ENCODE peak calls at places on chromosome 19, in four cellular contexts. F is neuronal stem cell, B is left ventricle myocardium inferior, S is SK-N-SH. O is an unnamed sample.

GRCh38 chr19:39623946-39624345 is 21.6 kb downstream of the LGALS13 start:
- DNase-seq in F (no peak), B (no peak), S (no peak), O (no peak)

GRCh38 chr19:2727640-2727944 is 6.4 kb upstream of the DIRAS1 start:
- DNase-seq in F (no peak), B (no peak), S (peak), O (no peak)

GRCh38 chr19:41871573-41872383 is 5.3 kb upstream of the CD79A start:
- DNase-seq in F (no peak), S (peak), B (peak), O (peak)

GRCh38 chr19:17376935-17377600 is at the start of gene PLVAP:
- DNase-seq in S (no peak), F (no peak), B (peak), O (peak)

GRCh38 chr19:45202637-45203036 is 24.1 kb downstream of the BLOC1S3 start:
- DNase-seq in B (no peak), F (no peak), S (no peak), O (no peak)

GRCh38 chr19:40584007-40584406 is 7.3 kb downstream of the SHKBP1 start:
- DNase-seq in F (no peak), B (no peak), S (peak), O (no peak)

GRCh38 chr19:10251792-10252694 is at the start of gene MRPL4:
- DNase-seq in S (peak), B (peak), F (peak), O (peak)

GRCh38 chr19:17616961-17617806 is 61.7 kb downstream of the COLGALT1 start:
- DNase-seq in B (no peak), S (peak), F (no peak), O (no peak)

GRCh38 chr19:42606660-42607351 is 12.1 kb upstream of the CEACAM8 start:
- DNase-seq in F (peak), B (peak), S (peak), O (no peak)

GRCh38 chr19:48568345-48568886 is 16.4 kb downstream of the SULT2B1 start:
- DNase-seq in B (peak), F (no peak), S (peak), O (peak)

DNA sequence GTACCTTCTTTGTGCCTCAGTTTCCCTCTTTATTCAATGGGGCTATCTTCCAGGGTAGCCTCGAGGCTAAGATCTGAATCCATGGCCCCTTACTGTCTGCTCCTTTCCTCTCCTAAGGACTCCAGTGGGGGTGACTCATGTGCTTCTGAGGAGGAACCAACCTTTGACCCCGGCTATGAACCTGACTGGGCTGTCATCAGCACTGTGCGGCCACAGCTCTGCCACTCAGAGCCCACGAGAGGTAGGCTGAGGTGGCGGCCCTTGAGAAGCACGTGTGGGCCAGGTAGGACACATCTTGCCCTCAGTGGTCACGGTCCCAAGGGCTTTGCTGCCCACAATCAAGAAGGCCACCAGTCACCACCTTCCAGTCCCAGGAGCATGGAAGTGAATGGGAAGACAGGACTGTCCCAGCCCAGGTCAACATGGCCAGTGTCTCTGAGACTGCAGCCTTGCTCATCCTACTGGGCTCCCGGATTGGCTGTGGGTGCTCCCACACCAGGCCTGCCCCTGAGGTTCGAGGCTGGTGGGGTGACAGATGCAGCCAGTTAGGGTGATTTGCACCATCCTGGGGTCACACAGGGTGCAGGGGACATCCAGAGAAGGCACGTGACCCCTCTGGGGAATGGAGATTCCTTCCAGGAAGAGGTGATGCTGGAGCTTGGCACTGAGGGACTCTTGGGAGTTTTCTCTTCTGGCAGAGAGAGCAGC is 2.8 kb downstream of the TBC1D17 start:
- DNase-seq in S (no peak), B (no peak), F (no peak), O (peak)
- H3K27ac ChIP-seq in S (no peak), B (no peak), F (no peak), O (no peak)

GRCh38 chr19:19732579-19733501 is at the start of gene ZNF14:
- DNase-seq in S (peak), F (peak), B (peak), O (peak)
- H3K27ac ChIP-seq in S (peak), F (no peak), B (peak), O (peak)

GRCh38 chr19:50420808-50421207 is 2.1 kb downstream of the SPIB start:
- DNase-seq in F (no peak), S (no peak), B (no peak), O (no peak)

GRCh38 chr19:50420127-50420526 is 1.4 kb downstream of the SPIB start:
- DNase-seq in B (no peak), F (no peak), S (no peak), O (no peak)

GRCh38 chr19:50423279-50424113 is 4.8 kb downstream of the SPIB start:
- DNase-seq in B (no peak), S (no peak), F (no peak), O (no peak)

GRCh38 chr19:50425581-50425980 is 6.8 kb downstream of the SPIB start:
- DNase-seq in F (no peak), S (no peak), B (no peak), O (no peak)

GRCh38 chr19:50422397-50423278 is 3.9 kb downstream of the SPIB start:
- DNase-seq in F (no peak), B (no peak), S (no peak), O (peak)
- H3K27ac ChIP-seq in F (no peak), B (no peak), S (no peak), O (no peak)

GRCh38 chr19:12034610-12035009 is 869 bp downstream of the ZNF433 start:
- DNase-seq in B (no peak), S (peak), F (no peak), O (no peak)

GRCh38 chr19:12035220-12036172 is at the start of gene ZNF433:
- DNase-seq in F (peak), B (peak), S (peak), O (peak)

GRCh38 chr19:12034196-12034595 is 1.3 kb downstream of the ZNF433 start:
- DNase-seq in S (no peak), F (no peak), B (no peak), O (no peak)
- H3K27ac ChIP-seq in S (no peak), F (no peak), B (no peak), O (no peak)

GRCh38 chr19:11324079-11324661 is 15.3 kb downstream of the RAB3D start:
- DNase-seq in B (peak), F (no peak), S (peak), O (peak)

GRCh38 chr19:11321206-11322126 is 18.0 kb downstream of the RAB3D start:
- DNase-seq in S (no peak), F (no peak), B (no peak), O (no peak)

GRCh38 chr19:11324748-11325389 is 14.6 kb downstream of the RAB3D start:
- DNase-seq in S (peak), F (no peak), B (no peak), O (no peak)

GRCh38 chr19:11323601-11324078 is 15.8 kb downstream of the RAB3D start:
- DNase-seq in F (no peak), B (no peak), S (peak), O (no peak)

GRCh38 chr19:11322269-11323024 is 17.0 kb downstream of the RAB3D start:
- DNase-seq in F (no peak), B (no peak), S (no peak), O (no peak)
- H3K27ac ChIP-seq in F (no peak), B (peak), S (no peak), O (no peak)

DNA sequence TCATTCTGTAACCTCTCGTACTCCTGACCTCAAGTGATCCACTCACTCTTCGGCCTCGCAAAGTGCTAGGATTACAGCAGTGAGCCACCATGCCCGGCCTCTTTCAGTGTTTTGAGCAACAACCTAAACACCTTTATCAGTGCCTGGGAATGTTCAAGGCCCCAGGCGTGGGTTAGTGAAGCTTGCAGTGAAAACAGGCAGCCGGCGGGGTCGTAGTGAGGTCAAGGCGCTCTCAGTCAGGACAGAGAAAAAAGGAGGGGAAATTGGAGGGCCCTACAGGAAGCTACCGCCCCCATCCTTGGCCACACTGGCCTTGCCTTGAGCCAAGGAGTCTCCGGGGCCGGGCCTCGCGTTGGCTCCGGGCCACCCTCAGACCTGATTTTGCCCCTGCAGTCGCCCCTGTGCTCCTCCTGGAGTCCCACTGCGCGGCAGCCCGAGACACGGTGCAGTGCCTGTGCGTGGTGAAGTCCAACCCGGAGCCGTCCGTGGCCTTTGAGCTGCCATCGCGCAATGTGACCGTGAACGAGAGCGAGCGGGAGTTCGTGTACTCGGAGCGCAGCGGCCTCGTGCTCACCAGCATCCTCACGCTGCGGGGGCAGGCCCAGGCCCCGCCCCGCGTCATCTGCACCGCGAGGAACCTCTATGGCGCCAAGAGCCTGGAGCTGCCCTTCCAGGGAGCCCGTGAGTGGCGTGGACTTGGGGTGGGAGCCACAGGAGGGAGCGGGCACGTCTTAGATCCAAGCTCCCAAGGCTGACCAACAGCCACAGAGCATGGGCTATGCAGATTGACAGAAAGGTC is 17.7 kb downstream of the MAG start:
- DNase-seq in F (no peak), B (no peak), S (no peak), O (no peak)
- H3K27ac ChIP-seq in F (no peak), B (no peak), S (no peak), O (no peak)

DNA sequence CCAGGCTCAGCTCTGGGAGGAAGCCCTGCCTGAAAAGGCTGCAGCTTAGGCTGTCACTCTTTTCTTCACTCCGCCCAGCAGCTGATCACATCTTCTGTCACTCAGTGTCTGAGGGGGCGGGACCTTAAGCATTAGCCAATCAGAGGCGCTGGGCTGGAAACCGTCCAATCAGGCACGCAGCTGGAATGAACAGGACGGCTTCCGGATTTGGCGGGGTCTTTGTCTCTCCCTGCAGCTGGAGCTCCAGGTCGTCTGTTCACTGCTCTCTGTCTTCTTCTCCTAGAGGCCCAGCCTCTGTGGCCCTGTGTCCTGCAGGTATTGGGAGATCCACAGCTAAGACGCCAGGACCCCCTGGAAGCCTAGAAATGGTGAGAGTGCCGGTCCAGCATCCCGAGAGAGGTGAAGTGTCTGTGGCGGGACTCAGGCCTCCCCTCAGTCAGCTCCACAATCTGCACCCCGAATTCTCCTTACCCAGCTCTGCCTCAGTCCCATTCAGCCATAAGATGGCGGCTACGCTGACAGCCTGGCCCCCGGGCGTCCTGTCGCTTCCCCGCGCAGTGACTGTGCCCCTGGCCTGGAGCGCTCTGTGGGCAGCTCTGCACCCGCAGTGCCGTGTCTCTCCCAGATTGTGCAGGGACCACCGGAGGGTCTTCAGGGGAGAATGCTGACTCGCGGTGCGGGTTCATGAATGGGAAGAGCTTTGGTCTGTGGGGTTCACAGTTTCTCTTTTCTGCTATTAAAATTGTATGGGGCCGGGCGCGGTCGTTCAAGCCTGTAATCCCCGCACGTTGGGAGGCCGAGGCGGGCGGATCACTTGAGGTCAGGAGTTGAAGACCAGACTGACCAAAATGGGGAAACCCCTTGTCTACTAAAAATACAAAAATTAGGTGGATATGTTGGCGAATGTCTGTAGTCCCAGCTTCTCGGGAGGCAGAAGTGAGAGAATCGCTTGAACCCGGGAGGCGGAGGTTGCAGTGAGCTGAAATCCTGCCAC is at the start of gene ZNF66:
- DNase-seq in S (peak), F (peak), B (peak), O (peak)
- H3K27ac ChIP-seq in S (peak), F (peak), B (peak), O (no peak)

DNA sequence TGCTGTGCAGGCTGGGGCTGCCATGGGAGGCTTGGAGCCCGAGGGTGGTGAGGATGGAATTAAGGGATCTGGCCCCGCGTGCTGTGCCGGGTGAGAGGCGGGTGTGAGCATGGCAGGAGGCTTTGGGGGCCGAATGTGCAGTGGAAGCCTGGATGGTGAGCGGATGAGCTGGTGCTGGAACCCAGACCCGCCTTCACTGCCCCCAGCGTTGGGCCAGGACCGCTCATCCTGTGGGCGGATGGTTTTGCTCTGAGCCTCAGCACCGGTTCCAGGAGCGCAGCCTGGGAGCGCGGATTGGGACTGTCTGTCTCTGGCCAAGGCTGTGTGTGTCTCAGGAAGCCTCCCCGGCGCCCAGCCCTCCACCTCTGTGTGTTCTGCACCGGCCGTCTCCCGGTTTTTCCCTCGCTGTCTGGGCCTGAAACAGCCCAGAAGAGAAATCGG is 16.7 kb downstream of the KDM4B start:
- DNase-seq in F (no peak), B (no peak), S (peak), O (no peak)
- H3K27ac ChIP-seq in F (no peak), B (no peak), S (no peak), O (no peak)

GRCh38 chr19:55660404-55660803 is 5.6 kb downstream of the U2AF2 start:
- DNase-seq in B (no peak), F (no peak), S (no peak), O (peak)

GRCh38 chr19:55660991-55661390 is 6.2 kb downstream of the U2AF2 start:
- DNase-seq in F (no peak), S (no peak), B (no peak), O (no peak)

GRCh38 chr19:55661826-55662225 is 7.0 kb downstream of the U2AF2 start:
- DNase-seq in S (no peak), B (no peak), F (no peak), O (no peak)

GRCh38 chr19:55658846-55659459 is 4.1 kb downstream of the U2AF2 start:
- DNase-seq in B (no peak), F (no peak), S (no peak), O (peak)

DNA sequence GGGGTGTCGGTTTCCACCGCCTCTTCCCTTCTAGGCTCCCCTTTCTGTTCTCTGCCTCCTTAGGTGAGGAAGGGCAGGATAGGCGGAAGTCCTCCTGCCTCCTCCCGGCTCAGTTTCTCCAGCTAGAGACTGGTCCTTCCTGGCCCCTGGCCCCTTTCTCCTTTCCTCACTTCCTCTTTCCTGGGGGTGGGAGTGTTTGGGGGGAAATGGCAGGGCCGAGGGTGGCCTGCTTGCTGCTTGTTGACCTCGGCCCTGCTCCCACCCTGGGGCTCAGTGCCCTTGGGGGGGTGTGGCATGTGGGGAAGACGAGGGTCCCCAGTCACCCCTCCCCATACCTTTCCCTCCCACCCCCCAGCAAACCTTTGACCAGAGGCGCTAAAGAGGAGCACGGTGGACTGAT is 5.0 kb downstream of the U2AF2 start:
- DNase-seq in B (no peak), S (no peak), F (no peak), O (peak)
- H3K27ac ChIP-seq in B (no peak), S (no peak), F (no peak), O (no peak)

GRCh38 chr19:34994643-34995471 is 5.3 kb upstream of the GRAMD1A start:
- DNase-seq in F (no peak), B (no peak), S (no peak), O (no peak)
- H3K27ac ChIP-seq in F (no peak), B (peak), S (no peak), O (peak)

O was measured in psoas muscle.